ENCODE peak calls at places on chromosomes 3 and 15, in eight cellular contexts. E is A673; K is iPS DF 6.9; X is IMR-90; M is SJSA1; L is Peyer's patch; W is stomach; Q is CD4-positive, alpha-beta memory T cell. I is an unnamed sample.

GRCh38 chr15:74873036-74873755 is at the start of gene SCAMP2:
- DNase-seq in E (peak; percentile 98), K (peak; percentile 39), X (peak; percentile 94), M (peak; percentile 96), L (peak; percentile 93), W (peak; percentile 94), Q (peak; percentile 92), I (peak; percentile 94)

GRCh38 chr15:75650908-75651809 is 3.4 kb downstream of the SNX33 start:
- DNase-seq in E (no peak), K (no peak), X (no peak), M (no peak), L (no peak), W (peak; percentile 44), Q (no peak), I (no peak)

GRCh38 chr15:62241135-62241770 is 76.2 kb upstream of the C2CD4B start:
- DNase-seq in E (peak; percentile 8), K (peak; percentile 45), X (no peak), M (no peak), L (no peak), W (peak; percentile 42), Q (no peak), I (no peak)

GRCh38 chr3:43036621-43037331 is 57.7 kb downstream of the GASK1A start:
- DNase-seq in E (no peak), K (no peak), X (no peak), M (no peak), L (no peak), W (no peak), Q (no peak), I (no peak)

GRCh38 chr3:69890094-69890493 is 109.4 kb upstream of the SAMMSON start:
- DNase-seq in E (no peak), K (no peak), X (peak; percentile 61), M (no peak), L (no peak), W (no peak), Q (no peak), I (no peak)

GRCh38 chr3:70824785-70825184 is 512.3 kb upstream of the MDFIC2 start:
- DNase-seq in E (peak; percentile 13), K (no peak), X (peak; percentile 79), M (no peak), L (no peak), W (no peak), Q (no peak), I (no peak)

GRCh38 chr3:53493618-53493996 is 804 bp upstream of the CACNA1D start:
- DNase-seq in E (no peak), K (no peak), X (no peak), M (no peak), L (no peak), W (no peak), Q (no peak), I (no peak)

GRCh38 chr3:131795382-131796085 is 239.3 kb downstream of the CPNE4 start:
- DNase-seq in E (peak; percentile 61), K (no peak), X (no peak), M (no peak), L (no peak), W (no peak), Q (no peak), I (peak; percentile 28)

GRCh38 chr15:100661161-100661560 is 58.8 kb downstream of the ASB7 start:
- DNase-seq in E (no peak), K (no peak), X (no peak), M (no peak), L (no peak), W (no peak), Q (no peak), I (no peak)

GRCh38 chr15:45373961-45374360 is 4.4 kb downstream of the GATM start:
- DNase-seq in E (no peak), K (no peak), X (no peak), M (no peak), L (no peak), W (no peak), Q (no peak), I (no peak)

GRCh38 chr15:45375836-45376235 is 2.5 kb downstream of the GATM start:
- DNase-seq in E (no peak), K (no peak), X (no peak), M (no peak), L (no peak), W (no peak), Q (no peak), I (no peak)

GRCh38 chr15:45376300-45376928 is 1.9 kb downstream of the GATM start:
- DNase-seq in E (no peak), K (no peak), X (no peak), M (no peak), L (no peak), W (no peak), Q (no peak), I (no peak)

GRCh38 chr15:45371546-45371945 is 6.8 kb downstream of the GATM start:
- DNase-seq in E (no peak), K (no peak), X (no peak), M (no peak), L (no peak), W (no peak), Q (no peak), I (no peak)

DNA sequence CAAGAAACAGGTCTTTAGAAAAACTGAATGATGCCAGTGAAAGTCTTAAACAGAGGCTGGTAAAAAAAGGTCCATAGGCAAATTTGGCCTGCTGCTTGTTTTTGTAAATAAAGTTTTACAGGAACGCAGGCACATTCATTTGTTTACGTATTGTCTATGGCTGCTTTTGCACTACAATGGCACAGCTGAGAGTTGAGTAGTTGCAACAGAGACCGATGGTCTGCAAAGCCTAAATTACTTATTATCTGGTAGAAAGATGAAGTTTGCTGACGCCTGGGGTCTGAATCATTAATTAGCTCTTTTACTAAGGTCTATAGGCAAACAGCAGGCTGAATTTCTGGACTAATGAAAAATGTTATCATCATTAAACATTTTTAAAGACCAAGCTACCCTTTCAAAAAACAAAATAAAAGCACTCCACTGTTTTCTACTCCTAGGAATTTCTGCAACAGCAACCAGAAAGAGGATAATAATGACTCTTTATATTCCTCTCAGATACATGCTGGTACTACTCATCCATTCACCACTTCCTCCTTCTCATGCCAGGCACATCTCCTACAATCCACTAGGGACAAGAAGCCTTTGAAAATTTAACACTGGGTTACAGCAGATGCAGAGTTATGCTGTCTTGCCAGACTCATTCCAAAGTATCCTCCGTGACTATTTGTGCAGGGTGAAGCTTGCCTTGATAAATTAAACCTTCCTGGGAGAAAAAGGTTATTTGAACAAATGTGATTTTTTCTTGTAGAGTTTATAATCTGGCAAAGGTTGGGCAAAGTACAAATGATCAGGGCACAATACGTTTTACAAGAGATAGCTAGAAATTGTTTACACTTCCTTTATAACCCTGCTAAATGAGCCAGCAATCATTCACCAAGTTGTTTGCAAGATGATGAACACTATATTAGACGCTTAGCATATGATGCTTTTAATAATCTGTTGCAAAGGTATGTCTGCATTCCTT is 6.0 kb downstream of the GATM start:
- DNase-seq in E (no peak), K (no peak), X (no peak), M (no peak), L (no peak), W (no peak), Q (no peak), I (no peak)
- H3K36me3 ChIP-seq in E (no peaks in the 10 kb centered on the region), K (no peaks in the 10 kb centered on the region), X (no peaks in the 10 kb centered on the region), M (no peaks in the 10 kb centered on the region), L (no peaks in the 10 kb centered on the region), W (peaks cover 27% of the 10 kb centered on the region), Q (no peaks in the 10 kb centered on the region), I (peaks cover 3% of the 10 kb centered on the region)

GRCh38 chr15:25061808-25062550 is 107.2 kb downstream of the SNRPN start:
- DNase-seq in E (no peak), K (no peak), X (no peak), M (peak; percentile 12), L (no peak), W (no peak), Q (no peak), I (no peak)

GRCh38 chr15:25060472-25060803 is 105.7 kb downstream of the SNRPN start:
- DNase-seq in E (no peak), K (no peak), X (no peak), M (peak; percentile 32), L (no peak), W (peak; percentile 23), Q (no peak), I (no peak)

GRCh38 chr15:25065286-25065685 is 110.5 kb downstream of the SNRPN start:
- DNase-seq in E (no peak), K (no peak), X (no peak), M (no peak), L (no peak), W (no peak), Q (no peak), I (no peak)

GRCh38 chr15:25060996-25061620 is 106.3 kb downstream of the SNRPN start:
- DNase-seq in E (no peak), K (no peak), X (no peak), M (peak; percentile 16), L (no peak), W (no peak), Q (no peak), I (no peak)

GRCh38 chr15:25062551-25063430 is 108.0 kb downstream of the SNRPN start:
- DNase-seq in E (no peak), K (no peak), X (no peak), M (no peak), L (no peak), W (no peak), Q (no peak), I (no peak)
- H3K36me3 ChIP-seq in E (peaks cover 47% of the 10 kb centered on the region), K (peaks cover 100% of the 10 kb centered on the region), X (peaks cover 100% of the 10 kb centered on the region), M (peaks cover 2% of the 10 kb centered on the region), L (no peaks in the 10 kb centered on the region), W (peaks cover 100% of the 10 kb centered on the region), Q (peaks cover 66% of the 10 kb centered on the region), I (peaks cover 11% of the 10 kb centered on the region)

GRCh38 chr15:43527016-43527801 is 9.8 kb downstream of the MAP1A start:
- DNase-seq in E (no peak), K (no peak), X (no peak), M (no peak), L (no peak), W (no peak), Q (no peak), I (no peak)
- H3K36me3 ChIP-seq in E (peaks cover 48% of the 10 kb centered on the region), K (no peaks in the 10 kb centered on the region), X (peaks cover 57% of the 10 kb centered on the region), M (peaks cover 94% of the 10 kb centered on the region), L (no peaks in the 10 kb centered on the region), W (peaks cover 10% of the 10 kb centered on the region), Q (no peaks in the 10 kb centered on the region), I (no peaks in the 10 kb centered on the region)

DNA sequence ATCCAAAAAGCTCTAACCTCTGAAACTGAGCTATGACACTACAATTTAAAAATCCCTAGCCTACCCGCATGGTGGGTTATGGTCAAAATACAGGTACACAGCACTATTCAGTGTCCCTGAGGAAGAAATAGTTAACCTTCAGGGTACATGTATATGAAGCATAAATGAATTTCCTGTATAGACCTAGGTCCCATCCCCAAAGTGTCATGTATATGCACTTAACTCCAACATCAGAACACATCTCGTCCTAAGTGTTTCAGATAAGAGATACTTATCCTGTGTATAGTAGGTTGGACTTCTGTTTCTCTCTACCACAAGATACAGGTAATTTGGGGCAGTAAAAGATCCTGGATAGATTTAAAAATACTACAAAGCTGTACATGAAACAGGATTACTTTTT is 6.4 kb downstream of the RPL14 start:
- DNase-seq in E (no peak), K (no peak), X (no peak), M (no peak), L (no peak), W (no peak), Q (no peak), I (no peak)
- H3K36me3 ChIP-seq in E (peaks cover 50% of the 10 kb centered on the region), K (peaks cover 7% of the 10 kb centered on the region), X (peaks cover 40% of the 10 kb centered on the region), M (peaks cover 77% of the 10 kb centered on the region), L (peaks cover 3% of the 10 kb centered on the region), W (peaks cover 88% of the 10 kb centered on the region), Q (peaks cover 40% of the 10 kb centered on the region), I (peaks cover 8% of the 10 kb centered on the region)

DNA sequence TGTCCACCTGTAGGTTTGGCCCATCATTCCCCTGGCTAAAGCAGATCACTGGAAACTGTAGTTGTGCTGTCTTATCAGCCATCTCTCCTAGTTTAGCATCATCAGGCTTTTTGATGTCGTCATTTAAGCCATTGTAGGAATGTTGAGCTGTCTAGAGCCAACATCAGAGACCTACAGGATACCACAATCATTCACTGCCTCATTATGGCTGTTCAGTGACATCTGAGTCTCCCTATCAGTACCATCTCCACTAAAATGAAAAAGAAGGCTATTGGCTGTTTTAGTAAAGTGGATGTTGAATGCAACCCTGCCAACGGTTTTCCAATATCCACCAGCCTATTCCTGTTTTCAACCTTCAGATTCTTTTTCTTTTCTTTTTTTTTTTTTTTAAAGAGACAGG is 29.2 kb downstream of the RLBP1 start:
- DNase-seq in E (no peak), K (no peak), X (peak; percentile 31), M (no peak), L (no peak), W (no peak), Q (no peak), I (no peak)
- H3K36me3 ChIP-seq in E (no peaks in the 10 kb centered on the region), K (no peaks in the 10 kb centered on the region), X (peaks cover 46% of the 10 kb centered on the region), M (peaks cover 39% of the 10 kb centered on the region), L (peaks cover 4% of the 10 kb centered on the region), W (peaks cover 100% of the 10 kb centered on the region), Q (peaks cover 78% of the 10 kb centered on the region), I (peaks cover 9% of the 10 kb centered on the region)

I was measured in GM06990.